ENCODE peak calls at places on chromosomes 11 and 22, in four cellular contexts. H, Q, K and M are unnamed samples.

GRCh38 chr22:36599771-36600170 is 70.8 kb upstream of the EIF3D start:
- DNase-seq in K (no peak), H (no peak), Q (no peak), M (no peak)

GRCh38 chr11:27839226-27839913 is 139.1 kb upstream of the BDNF start:
- DNase-seq in Q (no peak), K (no peak), H (no peak), M (peak)

GRCh38 chr11:70744396-70745185 is 346.3 kb downstream of the CTTN start:
- DNase-seq in Q (no peak), H (no peak), K (no peak), M (no peak)

GRCh38 chr22:46963672-46964545 is 201.5 kb downstream of the TBC1D22A start:
- DNase-seq in K (no peak), H (no peak), Q (no peak), M (no peak)

GRCh38 chr22:49164773-49165320 is 662.8 kb downstream of the BRD1 start:
- DNase-seq in K (no peak), H (no peak), Q (no peak), M (no peak)

GRCh38 chr11:12198261-12198925 is 88.0 kb downstream of the MICAL2 start:
- DNase-seq in K (no peak), Q (no peak), H (no peak), M (no peak)

GRCh38 chr11:12458042-12458441 is 80.7 kb downstream of the PARVA start:
- DNase-seq in K (no peak), H (no peak), Q (no peak), M (no peak)

GRCh38 chr11:117983163-117983475 is 3.1 kb upstream of the IL10RA start:
- DNase-seq in Q (no peak), K (no peak), H (no peak), M (no peak)

GRCh38 chr11:114820621-114821020 is 142.3 kb downstream of the NXPE2 start:
- DNase-seq in K (no peak), H (no peak), Q (no peak), M (no peak)

GRCh38 chr11:111540114-111540920 is at the start of gene LAYN:
- DNase-seq in Q (no peak), K (no peak), H (peak), M (peak)

GRCh38 chr22:33584152-33584551 is 336.1 kb downstream of the LARGE1 start:
- DNase-seq in H (no peak), K (no peak), Q (no peak), M (no peak)

GRCh38 chr22:30195245-30196140 is 51.1 kb downstream of the LIF start:
- DNase-seq in Q (no peak), H (peak), K (no peak), M (no peak)

GRCh38 chr11:65492387-65492636 is 6.5 kb upstream of the MALAT1 start:
- DNase-seq in H (no peak), Q (no peak), K (no peak), M (no peak)

GRCh38 chr11:121930004-121930965 is 185.7 kb downstream of the BLID start:
- DNase-seq in Q (no peak), K (no peak), H (peak), M (no peak)